ENCODE peak calls at places on chromosomes 3 and 15, in seven cellular contexts. One of them, this sample, is unnamed.
A peak's percentile ranks its signal among the peaks of the same experiment; 100 is the strongest.

GRCh38 chr3:4826237-4827100 is 152.8 kb upstream of the BHLHE40 start:
- DNase-seq in HCT116: no peak
- DNase-seq in CD8-positive, alpha-beta T cell: no peak
- DNase-seq in AG04450: no peak
- DNase-seq in heart left ventricle: peak; percentile 95
- DNase-seq in GM23248: peak; percentile 83
- DNase-seq in CD4-positive, alpha-beta memory T cell: no peak
- DNase-seq in this sample: no peak

GRCh38 chr15:45454825-45455224 is 67.7 kb downstream of the SLC30A4 start:
- DNase-seq in AG04450: peak; percentile 93
- DNase-seq in CD4-positive, alpha-beta memory T cell: peak; percentile 82
- DNase-seq in CD8-positive, alpha-beta T cell: peak; percentile 71
- DNase-seq in HCT116: peak; percentile 73
- DNase-seq in GM23248: peak; percentile 97
- DNase-seq in heart left ventricle: peak; percentile 50
- DNase-seq in this sample: no peak

GRCh38 chr15:40470423-40471104 is at the start of gene CHST14:
- DNase-seq in HCT116: no peak
- DNase-seq in AG04450: no peak
- DNase-seq in CD4-positive, alpha-beta memory T cell: peak; percentile 45
- DNase-seq in GM23248: peak; percentile 70
- DNase-seq in CD8-positive, alpha-beta T cell: peak; percentile 57
- DNase-seq in heart left ventricle: peak; percentile 57
- DNase-seq in this sample: peak; percentile 81

GRCh38 chr3:10320320-10320677 is 613 bp downstream of the SEC13 start:
- DNase-seq in AG04450: no peak
- DNase-seq in CD8-positive, alpha-beta T cell: no peak
- DNase-seq in HCT116: no peak
- DNase-seq in heart left ventricle: no peak
- DNase-seq in CD4-positive, alpha-beta memory T cell: no peak
- DNase-seq in GM23248: peak; percentile 47
- DNase-seq in this sample: no peak

GRCh38 chr3:106317141-106318055 is 448.6 kb upstream of the CBLB start:
- DNase-seq in heart left ventricle: no peak
- DNase-seq in HCT116: no peak
- DNase-seq in CD8-positive, alpha-beta T cell: no peak
- DNase-seq in CD4-positive, alpha-beta memory T cell: no peak
- DNase-seq in GM23248: no peak
- DNase-seq in AG04450: no peak
- DNase-seq in this sample: no peak

GRCh38 chr3:64295594-64295993 is 70.3 kb upstream of the PRICKLE2 start:
- DNase-seq in GM23248: peak; percentile 97
- DNase-seq in HCT116: no peak
- DNase-seq in heart left ventricle: no peak
- DNase-seq in CD8-positive, alpha-beta T cell: no peak
- DNase-seq in AG04450: peak; percentile 75
- DNase-seq in CD4-positive, alpha-beta memory T cell: no peak
- DNase-seq in this sample: no peak

GRCh38 chr3:5021571-5022092 is 42.4 kb downstream of the BHLHE40 start:
- DNase-seq in CD8-positive, alpha-beta T cell: no peak
- DNase-seq in CD4-positive, alpha-beta memory T cell: no peak
- DNase-seq in HCT116: peak; percentile 80
- DNase-seq in AG04450: no peak
- DNase-seq in GM23248: peak; percentile 92
- DNase-seq in heart left ventricle: no peak
- DNase-seq in this sample: no peak

GRCh38 chr3:160765211-160765610 is 9.2 kb downstream of the PPM1L start:
- DNase-seq in HCT116: no peak
- DNase-seq in AG04450: no peak
- DNase-seq in CD8-positive, alpha-beta T cell: no peak
- DNase-seq in CD4-positive, alpha-beta memory T cell: no peak
- DNase-seq in GM23248: no peak
- DNase-seq in heart left ventricle: no peak
- DNase-seq in this sample: no peak

GRCh38 chr3:62065985-62066693 is 307.2 kb downstream of the FEZF2 start:
- DNase-seq in GM23248: peak; percentile 36
- DNase-seq in HCT116: no peak
- DNase-seq in AG04450: no peak
- DNase-seq in CD4-positive, alpha-beta memory T cell: no peak
- DNase-seq in heart left ventricle: no peak
- DNase-seq in CD8-positive, alpha-beta T cell: no peak
- DNase-seq in this sample: no peak

GRCh38 chr3:172074578-172074977 is 35.2 kb downstream of the FNDC3B start:
- DNase-seq in GM23248: no peak
- DNase-seq in heart left ventricle: no peak
- DNase-seq in CD4-positive, alpha-beta memory T cell: no peak
- DNase-seq in AG04450: no peak
- DNase-seq in CD8-positive, alpha-beta T cell: no peak
- DNase-seq in HCT116: no peak
- DNase-seq in this sample: no peak

GRCh38 chr3:184229424-184230080 is at the start of gene VWA5B2:
- DNase-seq in AG04450: no peak
- DNase-seq in CD8-positive, alpha-beta T cell: peak; percentile 80
- DNase-seq in heart left ventricle: peak; percentile 59
- DNase-seq in GM23248: peak; percentile 70
- DNase-seq in HCT116: peak; percentile 46
- DNase-seq in CD4-positive, alpha-beta memory T cell: peak; percentile 70
- DNase-seq in this sample: peak; percentile 62

GRCh38 chr3:58209933-58210332 is 839 bp downstream of the DNASE1L3 start:
- DNase-seq in CD8-positive, alpha-beta T cell: no peak
- DNase-seq in AG04450: no peak
- DNase-seq in GM23248: no peak
- DNase-seq in CD4-positive, alpha-beta memory T cell: no peak
- DNase-seq in HCT116: no peak
- DNase-seq in heart left ventricle: no peak
- DNase-seq in this sample: no peak

GRCh38 chr3:58207954-58208353 is 2.8 kb downstream of the DNASE1L3 start:
- DNase-seq in CD4-positive, alpha-beta memory T cell: no peak
- DNase-seq in HCT116: no peak
- DNase-seq in CD8-positive, alpha-beta T cell: no peak
- DNase-seq in heart left ventricle: no peak
- DNase-seq in GM23248: no peak
- DNase-seq in AG04450: no peak
- DNase-seq in this sample: no peak

GRCh38 chr3:58206406-58207011 is 4.3 kb downstream of the DNASE1L3 start:
- DNase-seq in AG04450: no peak
- DNase-seq in HCT116: no peak
- DNase-seq in CD4-positive, alpha-beta memory T cell: no peak
- DNase-seq in heart left ventricle: no peak
- DNase-seq in GM23248: peak; percentile 90
- DNase-seq in CD8-positive, alpha-beta T cell: no peak
- DNase-seq in this sample: no peak

GRCh38 chr3:58214484-58215316 is 3.9 kb upstream of the DNASE1L3 start:
- DNase-seq in heart left ventricle: no peak
- DNase-seq in CD4-positive, alpha-beta memory T cell: no peak
- DNase-seq in HCT116: no peak
- DNase-seq in CD8-positive, alpha-beta T cell: no peak
- DNase-seq in AG04450: no peak
- DNase-seq in GM23248: peak; percentile 63
- DNase-seq in this sample: peak; percentile 49

GRCh38 chr3:58210761-58211477 is at the start of gene DNASE1L3:
- DNase-seq in heart left ventricle: no peak
- DNase-seq in CD8-positive, alpha-beta T cell: no peak
- DNase-seq in GM23248: no peak
- DNase-seq in AG04450: no peak
- DNase-seq in CD4-positive, alpha-beta memory T cell: no peak
- DNase-seq in HCT116: no peak
- DNase-seq in this sample: no peak
- H3K27me3 ChIP-seq in heart left ventricle: no peaks in the 10 kb centered on the region
- H3K27me3 ChIP-seq in CD8-positive, alpha-beta T cell: no peaks in the 10 kb centered on the region
- H3K27me3 ChIP-seq in GM23248: no peaks in the 10 kb centered on the region
- H3K27me3 ChIP-seq in AG04450: peaks cover 23% of the 10 kb centered on the region
- H3K27me3 ChIP-seq in CD4-positive, alpha-beta memory T cell: no peaks in the 10 kb centered on the region
- H3K27me3 ChIP-seq in HCT116: no peaks in the 10 kb centered on the region
- H3K27me3 ChIP-seq in this sample: no peaks in the 10 kb centered on the region

DNA sequence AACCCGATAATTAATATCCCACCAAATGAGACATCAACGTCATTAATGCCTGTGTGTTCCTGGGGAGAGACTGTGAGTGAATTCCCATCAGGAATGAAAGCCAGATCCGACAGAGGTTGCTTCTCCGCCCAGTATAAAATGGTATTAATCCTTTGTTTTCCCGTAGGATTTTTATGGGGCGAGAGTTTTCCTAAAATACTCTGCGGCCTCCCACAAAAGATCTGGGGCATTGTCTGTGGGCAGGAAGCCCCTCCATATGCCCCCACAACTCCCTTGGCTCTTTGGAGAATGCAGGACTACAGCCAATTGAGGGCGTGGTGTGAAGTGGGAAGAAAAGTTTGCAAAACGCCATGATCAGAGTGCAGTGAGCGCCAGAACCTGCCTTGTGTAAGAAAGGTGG is 26.7 kb downstream of the ZIC4 start:
- DNase-seq in CD8-positive, alpha-beta T cell: no peak
- DNase-seq in heart left ventricle: no peak
- DNase-seq in AG04450: no peak
- DNase-seq in CD4-positive, alpha-beta memory T cell: no peak
- DNase-seq in GM23248: no peak
- DNase-seq in HCT116: no peak
- DNase-seq in this sample: no peak
- H3K27me3 ChIP-seq in CD8-positive, alpha-beta T cell: peaks cover 16% of the 10 kb centered on the region
- H3K27me3 ChIP-seq in heart left ventricle: peaks cover 100% of the 10 kb centered on the region
- H3K27me3 ChIP-seq in AG04450: peaks cover 85% of the 10 kb centered on the region
- H3K27me3 ChIP-seq in CD4-positive, alpha-beta memory T cell: peaks cover 5% of the 10 kb centered on the region
- H3K27me3 ChIP-seq in GM23248: peaks cover 52% of the 10 kb centered on the region
- H3K27me3 ChIP-seq in HCT116: no peaks in the 10 kb centered on the region
- H3K27me3 ChIP-seq in this sample: no peaks in the 10 kb centered on the region

GRCh38 chr3:152581941-152582340 is 253.0 kb upstream of the P2RY1 start:
- DNase-seq in AG04450: no peak
- DNase-seq in GM23248: no peak
- DNase-seq in heart left ventricle: no peak
- DNase-seq in CD8-positive, alpha-beta T cell: no peak
- DNase-seq in CD4-positive, alpha-beta memory T cell: no peak
- DNase-seq in HCT116: no peak
- DNase-seq in this sample: no peak
- H3K27me3 ChIP-seq in AG04450: no peaks in the 10 kb centered on the region
- H3K27me3 ChIP-seq in GM23248: no peaks in the 10 kb centered on the region
- H3K27me3 ChIP-seq in heart left ventricle: no peaks in the 10 kb centered on the region
- H3K27me3 ChIP-seq in CD8-positive, alpha-beta T cell: no peaks in the 10 kb centered on the region
- H3K27me3 ChIP-seq in CD4-positive, alpha-beta memory T cell: no peaks in the 10 kb centered on the region
- H3K27me3 ChIP-seq in HCT116: no peaks in the 10 kb centered on the region
- H3K27me3 ChIP-seq in this sample: no peaks in the 10 kb centered on the region

GRCh38 chr3:1091276-1091675 is 1.5 kb upstream of the CNTN6 start:
- DNase-seq in AG04450: no peak
- DNase-seq in GM23248: no peak
- DNase-seq in heart left ventricle: no peak
- DNase-seq in CD4-positive, alpha-beta memory T cell: no peak
- DNase-seq in HCT116: no peak
- DNase-seq in CD8-positive, alpha-beta T cell: no peak
- DNase-seq in this sample: no peak
- H3K27me3 ChIP-seq in AG04450: no peaks in the 10 kb centered on the region
- H3K27me3 ChIP-seq in GM23248: peaks cover 4% of the 10 kb centered on the region
- H3K27me3 ChIP-seq in heart left ventricle: no peaks in the 10 kb centered on the region
- H3K27me3 ChIP-seq in CD4-positive, alpha-beta memory T cell: no peaks in the 10 kb centered on the region
- H3K27me3 ChIP-seq in HCT116: no peaks in the 10 kb centered on the region
- H3K27me3 ChIP-seq in CD8-positive, alpha-beta T cell: no peaks in the 10 kb centered on the region
- H3K27me3 ChIP-seq in this sample: no peaks in the 10 kb centered on the region

GRCh38 chr15:60722328-60723112 is 243.6 kb upstream of the ICE2 start:
- DNase-seq in CD8-positive, alpha-beta T cell: no peak
- DNase-seq in AG04450: no peak
- DNase-seq in HCT116: no peak
- DNase-seq in GM23248: no peak
- DNase-seq in CD4-positive, alpha-beta memory T cell: no peak
- DNase-seq in heart left ventricle: no peak
- DNase-seq in this sample: no peak
- H3K27me3 ChIP-seq in CD8-positive, alpha-beta T cell: no peaks in the 10 kb centered on the region
- H3K27me3 ChIP-seq in AG04450: no peaks in the 10 kb centered on the region
- H3K27me3 ChIP-seq in HCT116: peaks cover 80% of the 10 kb centered on the region
- H3K27me3 ChIP-seq in GM23248: no peaks in the 10 kb centered on the region
- H3K27me3 ChIP-seq in CD4-positive, alpha-beta memory T cell: no peaks in the 10 kb centered on the region
- H3K27me3 ChIP-seq in heart left ventricle: no peaks in the 10 kb centered on the region
- H3K27me3 ChIP-seq in this sample: no peaks in the 10 kb centered on the region

DNA sequence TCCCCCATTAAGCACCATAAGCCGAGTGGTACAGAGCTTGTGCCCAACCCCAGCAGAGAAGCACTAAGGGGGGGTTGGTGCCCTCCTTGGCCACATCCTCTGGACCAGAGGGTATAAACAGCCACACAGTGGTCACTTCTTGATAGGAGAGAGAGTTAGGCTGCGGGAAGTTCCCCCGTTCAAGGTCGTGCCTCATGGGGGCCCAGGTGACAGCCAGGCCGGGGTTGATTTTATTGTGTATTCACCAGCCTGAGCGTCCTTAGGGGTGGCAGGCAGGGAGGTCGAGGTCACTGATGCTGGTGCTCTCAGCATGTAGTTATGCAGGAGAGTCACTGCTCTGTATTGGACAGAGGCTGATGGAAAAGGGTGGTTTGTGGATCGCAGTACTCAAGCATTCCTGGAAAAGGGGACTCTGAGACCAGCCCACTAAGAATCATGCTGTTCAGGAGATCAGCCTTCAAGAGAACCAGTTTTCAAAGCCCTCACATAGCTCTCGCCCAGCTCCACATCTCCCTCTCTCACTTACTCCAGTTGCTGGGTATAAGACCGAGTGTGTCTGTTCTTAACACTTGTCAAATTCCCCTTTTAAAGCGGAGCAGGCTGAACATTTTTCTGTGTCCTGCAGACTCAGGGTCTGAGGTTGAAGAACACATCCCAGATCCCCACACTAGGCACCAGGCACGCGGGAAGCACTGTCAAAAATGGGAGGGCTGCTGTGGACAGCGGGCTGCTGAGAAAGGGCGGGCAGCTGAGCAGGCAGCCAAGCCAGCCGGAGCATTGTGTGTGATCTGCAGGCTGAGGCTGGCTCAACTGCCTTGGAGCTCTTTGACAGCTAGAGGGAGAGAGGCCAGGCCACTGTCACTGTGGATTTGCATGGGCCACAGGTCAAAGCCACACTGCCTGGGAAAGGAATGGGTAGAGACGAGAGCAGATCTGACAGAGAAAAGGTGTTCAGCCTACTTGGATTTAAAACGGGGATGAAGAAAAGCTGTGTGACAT is 279.3 kb upstream of the LRRFIP2 start:
- DNase-seq in heart left ventricle: peak; percentile 90
- DNase-seq in HCT116: no peak
- DNase-seq in AG04450: no peak
- DNase-seq in GM23248: peak; percentile 32
- DNase-seq in CD4-positive, alpha-beta memory T cell: no peak
- DNase-seq in CD8-positive, alpha-beta T cell: no peak
- DNase-seq in this sample: peak; percentile 59
- H3K27me3 ChIP-seq in heart left ventricle: no peaks in the 10 kb centered on the region
- H3K27me3 ChIP-seq in HCT116: peaks cover 39% of the 10 kb centered on the region
- H3K27me3 ChIP-seq in AG04450: peaks cover 86% of the 10 kb centered on the region
- H3K27me3 ChIP-seq in GM23248: peaks cover 76% of the 10 kb centered on the region
- H3K27me3 ChIP-seq in CD4-positive, alpha-beta memory T cell: peaks cover 31% of the 10 kb centered on the region
- H3K27me3 ChIP-seq in CD8-positive, alpha-beta T cell: peaks cover 9% of the 10 kb centered on the region
- H3K27me3 ChIP-seq in this sample: no peaks in the 10 kb centered on the region